ENCODE peak calls at places on chromosomes 11 and 22, in seven cellular contexts. T, F, A, G, J, V and Y are unnamed samples.

GRCh38 chr22:19085233-19086043 is 36.8 kb downstream of the DGCR2 start:
- DNase-seq in T (no peak), V (no peak), F (peak; percentile 41), G (no peak), J (peak; percentile 27), A (no peak), Y (peak; percentile 61)

GRCh38 chr11:118415739-118416068 is 14.3 kb downstream of the ATP5MG start:
- DNase-seq in G (peak; percentile 88), F (peak; percentile 76), T (peak; percentile 33), A (peak; percentile 53), V (no peak), J (peak; percentile 46), Y (peak; percentile 62)

GRCh38 chr22:20203142-20204099 is 52.6 kb upstream of the CCDC188 start:
- DNase-seq in T (no peak), J (peak; percentile 50), A (no peak), V (no peak), G (peak; percentile 31), F (peak; percentile 82), Y (no peak)

GRCh38 chr11:66020618-66021357 is 5.5 kb downstream of the CATSPER1 start:
- DNase-seq in A (no peak), T (no peak), V (no peak), J (no peak), F (no peak), G (peak; percentile 63), Y (peak; percentile 58)

GRCh38 chr11:67611165-67611564 is 4.4 kb downstream of the NDUFV1 start:
- DNase-seq in T (no peak), J (no peak), V (no peak), F (no peak), G (no peak), A (no peak), Y (no peak)

GRCh38 chr11:95082576-95083001 is 7.1 kb upstream of the ENDOD1 start:
- DNase-seq in J (no peak), V (no peak), A (no peak), G (no peak), T (no peak), F (no peak), Y (peak; percentile 70)

GRCh38 chr11:22787565-22788162 is 41.9 kb downstream of the SVIP start:
- DNase-seq in T (peak; percentile 22), G (no peak), J (peak; percentile 34), V (no peak), A (no peak), F (peak; percentile 69), Y (peak; percentile 60)

GRCh38 chr11:64372802-64373597 is 14.0 kb downstream of the RPS6KA4 start:
- DNase-seq in A (no peak), F (no peak), V (no peak), G (no peak), J (peak; percentile 78), T (peak; percentile 92), Y (peak; percentile 65)

GRCh38 chr11:96614846-96615245 is 225.0 kb downstream of the JRKL start:
- DNase-seq in G (no peak), F (no peak), V (no peak), T (no peak), A (no peak), J (no peak), Y (no peak)

GRCh38 chr11:64864473-64865285 is 13.7 kb downstream of the EHD1 start:
- DNase-seq in T (no peak), G (no peak), F (peak; percentile 85), V (peak; percentile 81), A (no peak), J (no peak), Y (no peak)

GRCh38 chr11:108117746-108118371 is 3.5 kb upstream of the ACAT1 start:
- DNase-seq in J (no peak), G (peak; percentile 29), V (no peak), T (peak; percentile 52), F (peak; percentile 47), A (no peak), Y (peak; percentile 66)

GRCh38 chr22:29093501-29093921 is 20.7 kb downstream of the KREMEN1 start:
- DNase-seq in A (no peak), T (no peak), F (no peak), G (no peak), V (no peak), J (no peak), Y (peak; percentile 89)

GRCh38 chr22:35540600-35541253 is at the start of gene RASD2:
- DNase-seq in G (no peak), A (peak; percentile 25), V (no peak), J (peak; percentile 66), T (no peak), F (peak; percentile 60), Y (no peak)